ENCODE peak calls at places on chromosomes 5 and 9, in five cellular contexts. C, Q, L, N and X are unnamed samples.

GRCh38 chr9:38326122-38326521 is 66.4 kb upstream of the ALDH1B1 start:
- DNase-seq in C (no peak), Q (no peak), L (no peak), N (no peak), X (no peak)

GRCh38 chr5:97131139-97131710 is 11.2 kb downstream of the LIX1 start:
- DNase-seq in C (no peak), Q (no peak), L (no peak), N (no peak), X (peak; percentile 11)

GRCh38 chr9:15277400-15278137 is 29.4 kb downstream of the TTC39B start:
- DNase-seq in C (no peak), Q (no peak), L (no peak), N (no peak), X (peak; percentile 10)

GRCh38 chr5:52895070-52895469 is 94.1 kb upstream of the ITGA2 start:
- DNase-seq in C (no peak), Q (no peak), L (no peak), N (no peak), X (peak; percentile 63)

GRCh38 chr5:158756873-158757272 is 342.8 kb downstream of the EBF1 start:
- DNase-seq in C (no peak), Q (no peak), L (no peak), N (no peak), X (no peak)

GRCh38 chr9:118767571-118767970 is 601.7 kb downstream of the BRINP1 start:
- DNase-seq in C (no peak), Q (no peak), L (no peak), N (no peak), X (no peak)

GRCh38 chr5:10576790-10577189 is 12.9 kb downstream of the ANKRD33B start:
- DNase-seq in C (no peak), Q (no peak), L (no peak), N (no peak), X (no peak)

GRCh38 chr5:122130152-122130551 is 806 bp downstream of the ZNF474 start:
- DNase-seq in C (no peak), Q (no peak), L (no peak), N (no peak), X (no peak)

GRCh38 chr5:56116599-56117131 is 116.5 kb downstream of the ANKRD55 start:
- DNase-seq in C (no peak), Q (no peak), L (no peak), N (no peak), X (no peak)

GRCh38 chr5:73338201-73339126 is 110.1 kb downstream of the FOXD1 start:
- DNase-seq in C (no peak), Q (no peak), L (no peak), N (peak; percentile 62), X (peak; percentile 6)

GRCh38 chr9:127022913-127023665 is 99.3 kb downstream of the ANGPTL2 start:
- DNase-seq in C (no peak), Q (no peak), L (no peak), N (no peak), X (no peak)

GRCh38 chr5:160488394-160488943 is 66.8 kb downstream of the PTTG1 start:
- DNase-seq in C (no peak), Q (no peak), L (no peak), N (no peak), X (no peak)

GRCh38 chr9:38074441-38074943 is 5.5 kb upstream of the SHB start:
- DNase-seq in C (no peak), Q (no peak), L (peak; percentile 49), N (no peak), X (no peak)

GRCh38 chr9:132888151-132888550 is 9.5 kb downstream of the SPACA9 start:
- DNase-seq in C (no peak), Q (no peak), L (no peak), N (no peak), X (no peak)

GRCh38 chr9:89605181-89606048 is 603 bp downstream of the GADD45G start:
- DNase-seq in C (peak; percentile 42), Q (peak; percentile 33), L (peak; percentile 68), N (peak; percentile 26), X (peak; percentile 60)

GRCh38 chr5:96893342-96893741 is 17.0 kb downstream of the ERAP2 start:
- DNase-seq in C (no peak), Q (no peak), L (no peak), N (no peak), X (peak; percentile 58)

GRCh38 chr9:129989740-129990139 is 53.2 kb downstream of the FNBP1 start:
- DNase-seq in C (no peak), Q (no peak), L (no peak), N (no peak), X (peak; percentile 68)

GRCh38 chr5:11912-12311 is 80.1 kb upstream of the PLEKHG4B start:
- DNase-seq in C (no peak), Q (no peak), L (no peak), N (no peak), X (no peak)

GRCh38 chr9:95810814-95811213 is 64.7 kb upstream of the ERCC6L2 start:
- DNase-seq in C (no peak), Q (no peak), L (no peak), N (no peak), X (no peak)

GRCh38 chr5:169003721-169004481 is 297.0 kb downstream of the SLIT3 start:
- DNase-seq in C (no peak), Q (no peak), L (no peak), N (no peak), X (no peak)

GRCh38 chr9:78590068-78590467 is 293.1 kb downstream of the PSAT1 start:
- DNase-seq in C (no peak), Q (no peak), L (no peak), N (no peak), X (no peak)

GRCh38 chr5:173093597-173093996 is 37.4 kb downstream of the CREBRF start:
- DNase-seq in C (no peak), Q (no peak), L (peak; percentile 35), N (no peak), X (no peak)
- H3K27ac ChIP-seq in C (no peak overlapping the region), Q (no peak overlapping the region), L (no peak overlapping the region), N (no peak overlapping the region), X (no peak overlapping the region)

GRCh38 chr5:124446125-124446524 is 300.3 kb downstream of the ZNF608 start:
- DNase-seq in C (no peak), Q (no peak), L (no peak), N (no peak), X (no peak)
- H3K27me3 ChIP-seq in C (no peaks in the 10 kb centered on the region), Q (no peaks in the 10 kb centered on the region), L (no peaks in the 10 kb centered on the region), N (no peaks in the 10 kb centered on the region), X (no peaks in the 10 kb centered on the region)

GRCh38 chr9:22102347-22103053 is 93.4 kb upstream of the CDKN2B start:
- DNase-seq in C (no peak), Q (no peak), L (no peak), N (no peak), X (no peak)
- H3K27ac ChIP-seq in C (no peak overlapping the region), Q (no peak overlapping the region), L (peak overlapping the region; percentile 56), N (peak overlapping the region; percentile 56), X (peak overlapping the region; percentile 85)

DNA sequence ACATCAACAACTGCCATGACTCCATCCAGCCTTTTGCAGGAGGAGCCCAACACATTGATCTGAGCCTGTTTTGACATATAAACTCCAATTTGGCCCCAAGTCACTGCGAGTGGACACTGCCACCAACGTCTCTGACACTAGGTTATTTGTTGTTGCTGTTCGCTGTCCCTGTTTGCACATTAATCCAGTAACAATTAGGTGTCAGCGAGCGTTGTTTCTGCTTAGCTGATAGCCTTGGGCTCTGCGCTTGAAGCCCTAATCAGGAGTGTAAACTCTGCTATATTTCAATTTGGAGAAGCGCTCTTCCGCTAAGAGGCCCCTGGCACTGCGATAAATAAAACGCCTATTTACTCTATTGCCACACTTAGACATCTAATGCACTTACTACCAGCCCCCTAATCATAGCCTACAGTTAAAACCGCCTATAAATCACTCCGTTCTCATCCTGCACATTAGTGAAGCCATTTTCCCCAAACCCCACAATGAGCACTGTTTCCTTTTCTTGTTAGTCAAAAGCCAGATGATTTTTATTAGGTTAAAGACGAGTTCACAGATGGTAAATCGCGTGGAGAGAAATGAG is 195.9 kb upstream of the TBCA start:
- DNase-seq in C (no peak), Q (no peak), L (no peak), N (no peak), X (no peak)
- H3K27me3 ChIP-seq in C (no peaks in the 10 kb centered on the region), Q (no peaks in the 10 kb centered on the region), L (peaks cover 39% of the 10 kb centered on the region), N (peaks cover 57% of the 10 kb centered on the region), X (no peaks in the 10 kb centered on the region)

GRCh38 chr9:128213746-128214497 is 10.7 kb downstream of the DNM1 start:
- DNase-seq in C (no peak), Q (no peak), L (no peak), N (no peak), X (no peak)
- H3K27ac ChIP-seq in C (no peak overlapping the region), Q (no peak overlapping the region), L (no peak overlapping the region), N (no peak overlapping the region), X (no peak overlapping the region)

GRCh38 chr5:142453801-142454381 is 129.1 kb upstream of the SPRY4 start:
- DNase-seq in C (no peak), Q (no peak), L (no peak), N (no peak), X (no peak)

GRCh38 chr5:142446960-142447279 is 122.1 kb upstream of the SPRY4 start:
- DNase-seq in C (no peak), Q (no peak), L (no peak), N (no peak), X (no peak)

GRCh38 chr5:142447887-142448286 is 123.1 kb upstream of the SPRY4 start:
- DNase-seq in C (no peak), Q (no peak), L (no peak), N (no peak), X (no peak)

GRCh38 chr5:142446131-142446959 is 121.5 kb upstream of the SPRY4 start:
- DNase-seq in C (no peak), Q (no peak), L (no peak), N (no peak), X (peak; percentile 30)

GRCh38 chr5:142450419-142450818 is 125.6 kb upstream of the SPRY4 start:
- DNase-seq in C (no peak), Q (no peak), L (no peak), N (no peak), X (no peak)
- H3K27me3 ChIP-seq in C (no peaks in the 10 kb centered on the region), Q (no peaks in the 10 kb centered on the region), L (no peaks in the 10 kb centered on the region), N (no peaks in the 10 kb centered on the region), X (no peaks in the 10 kb centered on the region)

DNA sequence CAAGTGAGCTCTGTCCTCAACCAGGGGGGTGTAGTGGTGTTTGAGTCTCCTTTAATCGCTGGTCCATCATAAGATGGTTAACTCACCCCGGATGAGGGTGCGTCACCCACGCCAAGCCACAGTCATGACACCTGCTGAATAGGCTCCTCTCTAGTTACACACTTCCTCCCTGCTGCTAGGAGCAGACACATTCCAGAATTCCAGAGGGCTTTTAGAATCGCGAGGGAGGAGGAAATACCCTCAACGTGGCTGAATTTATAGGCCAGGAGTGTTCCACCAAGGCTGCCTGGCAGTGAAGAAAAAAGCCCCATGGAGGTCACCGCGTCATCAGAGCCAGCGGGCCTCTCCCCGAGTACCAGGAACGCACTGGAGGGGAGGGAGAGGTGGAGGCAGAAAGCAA is 5.1 kb downstream of the GLRX start:
- DNase-seq in C (no peak), Q (no peak), L (peak; percentile 73), N (no peak), X (peak; percentile 86)
- H3K27ac ChIP-seq in C (peak overlapping the region; percentile 8), Q (no peak overlapping the region), L (peak overlapping the region; percentile 76), N (peak overlapping the region; percentile 51), X (peak overlapping the region; percentile 64)